ENCODE peak calls at places on chromosomes 16 and 17, in seven cellular contexts. M is fibroblast of lung, C is cardiac muscle cell, O is left lung, Y is body of pancreas, D is A673, H is mucosa of descending colon. Z is an unnamed sample.

GRCh38 chr17:77451894-77452852 is 311.4 kb downstream of the SEC14L1 start:
- DNase-seq in H (peak; percentile 72), Y (peak; percentile 50), C (peak; percentile 87), M (peak; percentile 81), D (peak; percentile 76), O (peak; percentile 84), Z (peak; percentile 80)

GRCh38 chr17:29155235-29155965 is 24.8 kb downstream of the MYO18A start:
- DNase-seq in C (no peak), O (peak; percentile 86), Y (peak; percentile 53), D (no peak), H (peak; percentile 74), M (peak; percentile 64), Z (no peak)

GRCh38 chr17:72387969-72388368 is 267.1 kb downstream of the SOX9 start:
- DNase-seq in H (no peak), Y (no peak), O (no peak), C (no peak), D (no peak), M (no peak), Z (no peak)

GRCh38 chr17:64358261-64358788 is 32.3 kb downstream of the PECAM1 start:
- DNase-seq in D (no peak), H (no peak), C (no peak), Y (no peak), M (peak; percentile 27), O (peak; percentile 21), Z (no peak)

GRCh38 chr16:3825103-3825502 is 55.4 kb downstream of the CREBBP start:
- DNase-seq in Y (no peak), H (no peak), C (no peak), M (peak; percentile 79), O (no peak), D (no peak), Z (no peak)

GRCh38 chr17:81870155-81870977 is 771 bp downstream of the ARHGDIA start:
- DNase-seq in Y (peak; percentile 50), M (peak; percentile 66), H (peak; percentile 55), D (peak; percentile 64), C (peak; percentile 39), O (peak; percentile 88), Z (peak; percentile 43)

GRCh38 chr16:54233626-54234025 is 53.0 kb downstream of the IRX3 start:
- DNase-seq in M (no peak), D (no peak), H (no peak), O (no peak), C (no peak), Y (no peak), Z (no peak)

GRCh38 chr17:73278465-73279453 is 17.1 kb upstream of the CPSF4L start:
- DNase-seq in D (peak; percentile 77), O (no peak), Y (peak; percentile 49), H (peak; percentile 84), M (peak; percentile 13), C (peak; percentile 46), Z (peak; percentile 84)

GRCh38 chr16:86258713-86259112 is 251.6 kb upstream of the FOXF1 start:
- DNase-seq in H (no peak), D (no peak), O (no peak), M (peak; percentile 23), C (no peak), Y (no peak), Z (no peak)

GRCh38 chr16:85393674-85394510 is 219.2 kb upstream of the GSE1 start:
- DNase-seq in C (peak; percentile 79), D (peak; percentile 75), M (no peak), Y (peak; percentile 63), O (peak; percentile 92), H (peak; percentile 71), Z (peak; percentile 53)

GRCh38 chr17:56593073-56593740 is at the start of gene NOG:
- DNase-seq in O (peak; percentile 82), C (peak; percentile 81), Y (peak; percentile 32), H (no peak), M (peak; percentile 64), D (peak; percentile 77), Z (peak; percentile 55)

GRCh38 chr16:65771707-65772106 is 594.8 kb upstream of the CDH5 start:
- DNase-seq in O (no peak), H (no peak), Y (no peak), D (no peak), C (no peak), M (peak; percentile 84), Z (no peak)
- H3K9me3 ChIP-seq in O (peaks cover 14% of the 10 kb centered on the region), H (peaks cover 13% of the 10 kb centered on the region), Y (no peaks in the 10 kb centered on the region), D (peaks cover 8% of the 10 kb centered on the region), C (no peaks in the 10 kb centered on the region), M (no peaks in the 10 kb centered on the region), Z (no peaks in the 10 kb centered on the region)

DNA sequence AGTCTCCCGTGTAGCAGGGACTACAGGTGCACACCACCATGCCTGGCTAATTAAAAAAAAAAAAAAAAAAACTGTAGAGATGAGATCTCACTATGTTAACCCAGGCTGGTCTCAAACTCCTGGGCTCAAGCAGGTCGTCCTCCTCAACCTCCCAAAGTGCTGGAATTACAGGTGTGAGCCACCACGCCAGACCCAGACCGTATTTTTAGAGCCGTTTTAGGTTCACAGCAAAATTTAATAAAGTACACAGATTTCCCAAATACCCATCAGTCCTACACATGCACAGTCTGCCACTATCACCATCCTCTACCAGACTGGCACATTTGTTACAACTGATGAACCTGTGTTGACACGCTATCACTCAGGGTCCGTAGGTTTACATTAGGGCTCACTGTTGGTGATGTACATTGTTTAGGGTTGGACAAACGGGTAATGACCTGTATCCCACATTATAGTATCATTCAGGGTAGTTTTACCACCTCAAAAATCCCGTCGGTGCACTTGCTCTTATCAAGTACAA is 10.4 kb downstream of the HS3ST3B1 start:
- DNase-seq in C (no peak), Y (no peak), H (no peak), M (no peak), D (no peak), O (no peak), Z (no peak)
- H3K4me1 ChIP-seq in C (no peaks in the 10 kb centered on the region), Y (peaks cover 18% of the 10 kb centered on the region), H (no peaks in the 10 kb centered on the region), M (no peaks in the 10 kb centered on the region), D (no peaks in the 10 kb centered on the region), O (peaks cover 30% of the 10 kb centered on the region), Z (peaks cover 7% of the 10 kb centered on the region)

DNA sequence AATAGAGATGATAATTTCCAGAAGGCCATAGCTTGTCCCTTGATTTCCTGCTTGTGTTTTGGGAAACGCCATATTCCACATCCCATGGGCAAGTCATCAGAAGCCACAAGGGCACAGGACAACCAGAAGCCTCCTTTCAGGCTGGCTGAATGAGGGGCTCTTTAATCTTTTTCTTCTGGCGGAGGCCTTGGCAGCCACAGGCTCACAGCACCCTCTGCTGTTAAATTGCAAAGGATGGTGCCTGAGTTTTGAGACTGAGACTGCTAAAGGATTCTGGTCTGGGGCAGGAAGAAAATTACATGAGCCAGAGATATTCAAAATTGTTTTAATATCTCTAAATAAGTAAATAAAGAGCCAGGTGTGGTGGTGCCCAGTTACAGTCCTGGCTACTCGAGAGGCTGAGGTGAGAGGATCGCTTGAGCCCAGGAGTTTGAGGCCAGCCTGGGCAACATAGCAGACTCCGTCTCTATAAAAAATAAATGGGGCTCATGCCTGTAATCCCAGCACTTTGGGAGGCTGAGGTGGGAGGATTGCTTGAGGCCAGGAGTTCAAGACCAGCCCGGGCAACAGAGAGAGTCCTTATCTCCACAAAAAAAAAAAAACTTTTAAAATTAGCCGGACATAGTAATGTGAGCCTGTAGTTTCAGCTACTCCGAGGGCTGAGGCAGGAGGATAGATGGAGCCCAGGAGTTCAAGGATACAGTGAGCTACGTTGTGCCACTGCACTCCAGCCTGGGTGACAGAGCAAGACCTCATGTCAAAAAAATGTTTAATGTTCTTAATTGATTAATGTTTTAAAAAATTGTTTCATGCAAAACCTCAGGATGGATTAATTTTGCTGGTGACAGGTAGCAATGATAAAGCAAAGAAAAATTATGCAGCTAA is 26.3 kb downstream of the AARSD1 start:
- DNase-seq in C (peak; percentile 73), M (peak; percentile 46), H (peak; percentile 50), Y (peak; percentile 46), O (no peak), D (peak; percentile 58), Z (peak; percentile 32)
- TF ChIP-seq CTCF in C (peak; percentile 76), M (peak; percentile 79), H (no peak), Y (peak; percentile 49), O (peak; percentile 34), D (peak; percentile 56), Z (peak; percentile 47)

GRCh38 chr16:62022688-62023087 is 13.6 kb downstream of the CDH8 start:
- DNase-seq in D (no peak), O (no peak), H (no peak), Y (no peak), M (no peak), C (no peak), Z (no peak)

GRCh38 chr16:62018301-62019060 is 17.8 kb downstream of the CDH8 start:
- DNase-seq in C (no peak), Y (no peak), D (no peak), O (no peak), M (no peak), H (no peak), Z (no peak)

DNA sequence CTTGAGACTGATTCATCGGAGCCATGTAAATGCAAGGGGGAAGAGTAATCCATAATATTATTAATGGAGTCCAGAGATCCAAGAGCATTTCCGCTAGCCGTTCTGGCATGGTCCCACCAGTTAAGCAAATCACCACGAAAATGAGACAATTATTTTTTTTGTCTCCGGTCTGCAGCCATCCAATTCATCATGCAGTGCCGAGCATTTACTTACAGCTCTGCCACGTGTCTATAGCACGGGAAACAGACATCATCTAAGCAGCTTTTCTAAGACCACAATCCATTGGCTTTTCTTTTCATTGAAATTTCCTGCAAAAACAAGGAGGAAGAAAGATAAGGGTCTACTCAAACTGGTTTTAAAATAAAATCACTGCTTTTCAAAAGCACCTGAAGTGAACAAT is 14.9 kb downstream of the CDH8 start:
- DNase-seq in C (no peak), M (peak; percentile 60), Y (no peak), O (no peak), D (no peak), H (no peak), Z (no peak)
- H3K9me3 ChIP-seq in C (no peaks in the 10 kb centered on the region), M (no peaks in the 10 kb centered on the region), Y (no peaks in the 10 kb centered on the region), O (no peaks in the 10 kb centered on the region), D (no peaks in the 10 kb centered on the region), H (no peaks in the 10 kb centered on the region), Z (no peaks in the 10 kb centered on the region)